ENCODE peak calls at places on chromosome 5, in ten cellular contexts. Q, M, E, W, V, B, P, H, C and X are unnamed samples.

GRCh38 chr5:140833993-140834392 is at the start of gene PCDHA7:
- DNase-seq in H (peak; percentile 26), M (peak; percentile 14), Q (peak; percentile 2), W (no peak), V (no peak), E (no peak), B (no peak), C (no peak), P (no peak), X (no peak)

GRCh38 chr5:153816870-153817269 is 221.8 kb downstream of the FAM114A2 start:
- DNase-seq in E (no peak), H (no peak), W (no peak), M (no peak), C (no peak), B (no peak), V (no peak), P (no peak), Q (no peak), X (no peak)

GRCh38 chr5:153147891-153148623 is 342.4 kb upstream of the GRIA1 start:
- DNase-seq in Q (no peak), E (no peak), C (peak; percentile 46), W (no peak), P (peak; percentile 49), V (no peak), H (peak; percentile 64), M (peak; percentile 72), B (no peak), X (no peak)

GRCh38 chr5:141560725-141561483 is 57.9 kb downstream of the DIAPH1 start:
- DNase-seq in M (peak; percentile 97), E (peak; percentile 80), Q (peak; percentile 98), H (peak; percentile 96), W (no peak), B (peak; percentile 74), P (peak; percentile 76), V (peak; percentile 62), C (no peak), X (no peak)

GRCh38 chr5:169300468-169301385 is at the start of gene SLIT3:
- DNase-seq in W (no peak), M (peak; percentile 88), V (no peak), B (peak; percentile 19), C (no peak), E (peak; percentile 50), P (peak; percentile 64), H (peak; percentile 96), Q (peak; percentile 47), X (no peak)

GRCh38 chr5:132260051-132260450 is 2.6 kb downstream of the PDLIM4 start:
- DNase-seq in Q (peak; percentile 61), V (no peak), B (peak; percentile 59), C (no peak), E (no peak), P (peak; percentile 49), W (no peak), M (peak; percentile 82), H (peak; percentile 71), X (no peak)

GRCh38 chr5:82694886-82695285 is 382.3 kb downstream of the TMEM167A start:
- DNase-seq in M (no peak), E (peak; percentile 21), B (no peak), Q (no peak), C (no peak), W (no peak), P (no peak), V (no peak), H (no peak), X (no peak)

GRCh38 chr5:173191561-173191960 is 43.4 kb downstream of the NKX2-5 start:
- DNase-seq in V (no peak), B (no peak), W (no peak), P (no peak), H (no peak), Q (no peak), M (no peak), C (no peak), E (no peak), X (no peak)

GRCh38 chr5:149421834-149422233 is 42.7 kb upstream of the IL17B start:
- DNase-seq in P (no peak), M (no peak), W (no peak), E (no peak), C (no peak), H (peak; percentile 78), B (no peak), V (no peak), Q (peak; percentile 70), X (no peak)

GRCh38 chr5:135739383-135739961 is 95.0 kb upstream of the SLC25A48 start:
- DNase-seq in V (no peak), Q (no peak), H (peak; percentile 52), W (no peak), E (no peak), P (no peak), M (peak; percentile 21), C (no peak), B (no peak), X (no peak)

GRCh38 chr5:136279314-136279713 is 86.0 kb downstream of the TRPC7 start:
- DNase-seq in V (no peak), P (no peak), C (no peak), B (peak; percentile 4), M (peak; percentile 31), H (peak; percentile 34), W (no peak), Q (no peak), E (no peak), X (no peak)

GRCh38 chr5:14110680-14111079 is 32.5 kb upstream of the TRIO start:
- DNase-seq in V (no peak), H (peak; percentile 96), M (peak; percentile 95), B (no peak), C (no peak), W (no peak), Q (peak; percentile 95), E (no peak), P (peak; percentile 86), X (no peak)

GRCh38 chr5:56358703-56359428 is 125.7 kb upstream of the ANKRD55 start:
- DNase-seq in Q (peak; percentile 12), B (no peak), V (peak; percentile 82), P (peak; percentile 7), W (no peak), H (peak; percentile 46), M (peak; percentile 58), E (no peak), C (no peak), X (no peak)

GRCh38 chr5:76402251-76402879 is 720 bp upstream of the IQGAP2 start:
- DNase-seq in B (no peak), E (peak; percentile 69), Q (no peak), M (peak; percentile 10), P (no peak), H (no peak), W (peak; percentile 85), C (peak; percentile 90), V (peak; percentile 71), X (peak; percentile 66)

GRCh38 chr5:132007399-132008162 is 3.9 kb downstream of the ACSL6 start:
- DNase-seq in H (peak; percentile 86), V (no peak), C (peak; percentile 79), W (peak; percentile 55), Q (peak; percentile 78), B (peak; percentile 83), E (peak; percentile 86), M (peak; percentile 68), P (peak; percentile 80), X (peak; percentile 64)

GRCh38 chr5:172749881-172750608 is 20.9 kb downstream of the DUSP1 start:
- DNase-seq in Q (no peak), B (no peak), H (no peak), V (no peak), C (no peak), E (peak; percentile 39), W (no peak), M (peak; percentile 57), P (no peak), X (no peak)

GRCh38 chr5:178425621-178426068 is 164.5 kb downstream of the COL23A1 start:
- DNase-seq in Q (no peak), P (no peak), C (no peak), V (no peak), W (no peak), H (no peak), M (no peak), E (no peak), B (no peak), X (no peak)

DNA sequence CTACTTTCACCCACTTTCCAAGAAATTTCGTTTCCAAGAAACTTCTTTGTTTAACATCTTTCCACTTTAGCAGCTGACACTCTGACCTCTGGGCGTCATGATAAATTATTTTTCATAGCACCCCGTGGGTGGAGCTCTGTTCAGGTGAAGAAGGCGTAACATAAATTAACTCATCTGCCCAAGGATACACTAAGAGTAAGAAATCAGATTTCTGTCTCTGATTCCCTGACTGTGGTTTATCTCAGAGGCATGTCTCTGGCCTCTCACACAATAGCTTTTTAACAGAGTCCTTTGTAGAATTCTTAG is 63.9 kb upstream of the RICTOR start:
- DNase-seq in M (no peak), P (no peak), V (no peak), H (no peak), E (no peak), W (no peak), Q (no peak), C (no peak), B (no peak), X (no peak)
- H3K4me3 ChIP-seq in M (no peak overlapping the region), P (peak overlapping the region; percentile 11), V (no peak overlapping the region), H (no peak overlapping the region), E (no peak overlapping the region), W (no peak overlapping the region), Q (no peak overlapping the region), C (no peak overlapping the region), B (no peak overlapping the region), X (no peak overlapping the region)

GRCh38 chr5:59856324-59856723 is 37.2 kb downstream of the PDE4D start:
- DNase-seq in P (no peak), M (no peak), Q (no peak), E (no peak), W (no peak), H (no peak), V (no peak), B (no peak), C (no peak), X (no peak)
- H3K27ac ChIP-seq in P (no peak overlapping the region), M (no peak overlapping the region), Q (no peak overlapping the region), E (no peak overlapping the region), W (no peak overlapping the region), H (no peak overlapping the region), V (no peak overlapping the region), B (no peak overlapping the region), C (no peak overlapping the region), X (no peak overlapping the region)

DNA sequence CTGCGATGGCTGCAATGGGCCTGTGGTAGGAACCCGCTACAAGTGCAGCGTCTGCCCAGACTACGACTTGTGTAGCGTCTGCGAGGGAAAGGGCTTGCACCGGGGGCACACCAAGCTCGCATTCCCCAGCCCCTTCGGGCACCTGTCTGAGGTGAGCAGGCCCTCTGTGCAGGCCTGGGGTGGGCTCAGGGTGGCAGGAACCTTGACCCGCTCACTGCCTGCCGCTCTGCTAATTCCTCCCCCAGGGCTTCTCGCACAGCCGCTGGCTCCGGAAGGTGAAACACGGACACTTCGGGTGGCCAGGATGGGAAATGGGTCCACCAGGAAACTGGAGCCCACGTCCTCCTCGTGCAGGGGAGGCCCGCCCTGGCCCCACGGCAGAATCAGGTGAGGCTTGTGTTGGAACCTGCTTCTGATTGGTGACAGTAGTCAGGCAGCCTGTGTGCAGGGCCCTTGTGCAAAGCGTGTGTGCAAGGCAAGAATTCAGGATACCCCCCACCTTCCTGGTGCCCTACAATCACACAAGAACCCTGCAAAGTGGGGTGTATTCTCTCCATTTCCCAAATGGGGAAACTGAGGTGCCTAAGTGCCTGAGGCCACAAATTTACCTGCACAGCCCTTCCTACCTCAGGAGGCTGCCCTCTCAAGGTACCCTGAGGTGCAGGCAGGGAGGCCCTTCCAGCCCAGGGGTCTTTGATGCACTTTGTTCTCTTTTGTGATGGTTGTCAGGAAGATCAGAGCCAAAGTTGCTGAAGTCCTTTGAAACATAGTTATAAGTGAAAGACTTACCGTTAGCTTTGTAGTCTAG is 3.4 kb downstream of the SQSTM1 start:
- DNase-seq in M (no peak), B (no peak), E (no peak), W (no peak), H (no peak), C (no peak), P (no peak), Q (no peak), V (peak; percentile 18), X (no peak)
- H3K4me3 ChIP-seq in M (no peak overlapping the region), B (no peak overlapping the region), E (no peak overlapping the region), W (no peak overlapping the region), H (no peak overlapping the region), C (no peak overlapping the region), P (no peak overlapping the region), Q (no peak overlapping the region), V (peak overlapping the region; percentile 100), X (no peak overlapping the region)

GRCh38 chr5:16834029-16834428 is 102.1 kb downstream of the MYO10 start:
- DNase-seq in P (no peak), C (no peak), E (no peak), M (peak; percentile 20), H (no peak), W (no peak), Q (no peak), B (no peak), V (no peak), X (no peak)
- H3K27ac ChIP-seq in P (no peak overlapping the region), C (no peak overlapping the region), E (no peak overlapping the region), M (no peak overlapping the region), H (no peak overlapping the region), W (no peak overlapping the region), Q (no peak overlapping the region), B (no peak overlapping the region), V (no peak overlapping the region), X (no peak overlapping the region)